ENCODE peak calls at places on chromosomes 2 and 18, in four cellular contexts. X is HepG2, E is GM12878, K is K562. S is an unnamed sample.

GRCh38 chr2:55169915-55170314 is 62.2 kb downstream of the CLHC1 start:
- DNase-seq in X (no peak), E (no peak), K (no peak), S (no peak)

GRCh38 chr2:222038086-222038802 is 260.6 kb downstream of the PAX3 start:
- DNase-seq in X (peak; percentile 8), E (no peak), K (no peak), S (peak; percentile 31)

GRCh38 chr2:8574196-8575010 is 107.5 kb upstream of the ID2 start:
- DNase-seq in X (peak; percentile 90), E (no peak), K (no peak), S (no peak)

GRCh38 chr18:68826111-68826510 is 28.2 kb downstream of the CCDC102B start:
- DNase-seq in X (no peak), E (no peak), K (no peak), S (no peak)

GRCh38 chr2:219277703-219278654 is 1.2 kb upstream of the DNAJB2 start:
- DNase-seq in X (peak; percentile 69), E (peak; percentile 39), K (peak; percentile 61), S (peak; percentile 80)

GRCh38 chr2:227479865-227480475 is 8.0 kb downstream of the AGFG1 start:
- DNase-seq in X (peak; percentile 41), E (no peak), K (peak; percentile 30), S (no peak)

GRCh38 chr2:145286716-145287115 is 766.8 kb upstream of the ZEB2 start:
- DNase-seq in X (no peak), E (no peak), K (no peak), S (no peak)

GRCh38 chr2:12714391-12715221 is 2.1 kb upstream of the TRIB2 start:
- DNase-seq in X (no peak), E (no peak), K (no peak), S (no peak)

GRCh38 chr2:173963323-173963816 is 1.8 kb downstream of the SP3 start:
- DNase-seq in X (peak; percentile 71), E (no peak), K (no peak), S (peak; percentile 27)

GRCh38 chr2:151891566-151892194 is 63.5 kb upstream of the ARL5A start:
- DNase-seq in X (peak; percentile 14), E (no peak), K (no peak), S (peak; percentile 14)

DNA sequence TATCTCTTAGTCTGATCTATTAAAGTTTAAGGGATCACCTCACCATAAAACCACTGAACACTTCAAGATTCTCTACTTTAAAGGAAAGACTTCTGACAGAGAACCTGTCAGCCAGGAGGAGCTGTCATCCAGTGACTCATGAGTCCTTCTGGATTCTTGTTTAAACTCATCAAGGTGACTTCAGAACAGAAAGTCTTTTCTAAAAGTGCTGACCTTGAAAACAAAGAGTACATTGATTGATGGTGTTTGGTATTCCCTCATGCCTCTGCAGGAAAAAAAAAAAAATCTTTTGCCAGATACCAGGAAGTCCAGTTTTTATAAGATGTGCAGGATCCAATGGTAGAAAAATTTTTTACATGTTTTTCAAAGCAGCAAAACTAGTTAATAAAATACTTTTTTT is 12.3 kb downstream of the DSG2 start:
- DNase-seq in X (peak; percentile 89), E (no peak), K (no peak), S (no peak)
- TF ChIP-seq TARDBP in X (no peak), E (no peak), K (no peak), S (no peak)

DNA sequence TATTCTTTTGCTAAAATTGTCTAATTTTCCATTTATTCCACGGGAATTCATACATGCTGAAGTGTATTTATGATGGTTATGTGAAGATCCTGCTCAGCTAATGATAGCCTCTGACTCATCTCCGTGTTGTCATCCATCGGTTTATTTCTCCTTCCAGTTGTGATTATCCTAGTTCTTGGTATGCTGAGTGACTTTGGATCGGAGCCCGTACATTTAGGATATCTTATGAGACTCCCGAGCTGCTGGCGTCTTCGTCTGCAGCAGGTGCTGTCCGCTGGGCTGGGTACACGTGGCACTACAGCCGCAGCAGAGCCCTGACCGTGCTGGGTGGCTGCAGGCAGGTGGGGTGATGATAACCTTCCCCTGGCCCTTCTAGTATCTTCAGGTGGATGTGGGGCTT is 40.1 kb upstream of the GALR1 start:
- DNase-seq in X (no peak), E (no peak), K (no peak), S (no peak)
- TF ChIP-seq TARDBP in X (no peak), E (no peak), K (no peak), S (no peak)

GRCh38 chr2:167294775-167295140 is 406.5 kb downstream of the XIRP2 start:
- DNase-seq in X (no peak), E (no peak), K (no peak), S (no peak)
- TF ChIP-seq TARDBP in X (no peak), E (no peak), K (no peak), S (no peak)

DNA sequence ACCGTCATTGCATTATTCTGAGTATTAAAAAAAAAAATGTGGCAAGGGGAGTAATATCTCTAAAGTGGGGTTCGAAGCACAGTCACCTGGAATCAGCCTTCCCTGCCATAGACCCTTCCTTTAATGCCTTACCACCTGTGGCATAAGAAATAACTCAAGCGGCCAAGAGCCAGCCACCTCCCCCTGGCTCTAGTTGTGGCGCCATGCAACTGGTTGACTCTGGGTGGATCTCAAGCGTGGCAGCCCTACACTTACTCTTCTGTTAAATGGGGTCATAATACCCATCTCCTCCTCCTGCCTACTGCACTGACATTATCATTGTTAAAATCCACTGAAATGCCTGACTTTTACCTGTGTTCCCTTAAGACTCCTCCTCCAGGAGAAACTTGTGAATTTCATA is 175.8 kb downstream of the SMAD7 start:
- DNase-seq in X (no peak), E (no peak), K (no peak), S (no peak)
- TF ChIP-seq TARDBP in X (no peak), E (no peak), K (no peak), S (no peak)

GRCh38 chr2:10029875-10030223 is 13.5 kb upstream of the KLF11 start:
- DNase-seq in X (no peak), E (no peak), K (no peak), S (no peak)

GRCh38 chr2:10028407-10028987 is 14.9 kb upstream of the KLF11 start:
- DNase-seq in X (no peak), E (no peak), K (peak; percentile 31), S (no peak)

GRCh38 chr2:10030311-10030736 is 13.0 kb upstream of the KLF11 start:
- DNase-seq in X (peak; percentile 61), E (no peak), K (peak; percentile 56), S (no peak)

GRCh38 chr2:10027931-10028330 is 15.4 kb upstream of the KLF11 start:
- DNase-seq in X (no peak), E (no peak), K (no peak), S (no peak)

DNA sequence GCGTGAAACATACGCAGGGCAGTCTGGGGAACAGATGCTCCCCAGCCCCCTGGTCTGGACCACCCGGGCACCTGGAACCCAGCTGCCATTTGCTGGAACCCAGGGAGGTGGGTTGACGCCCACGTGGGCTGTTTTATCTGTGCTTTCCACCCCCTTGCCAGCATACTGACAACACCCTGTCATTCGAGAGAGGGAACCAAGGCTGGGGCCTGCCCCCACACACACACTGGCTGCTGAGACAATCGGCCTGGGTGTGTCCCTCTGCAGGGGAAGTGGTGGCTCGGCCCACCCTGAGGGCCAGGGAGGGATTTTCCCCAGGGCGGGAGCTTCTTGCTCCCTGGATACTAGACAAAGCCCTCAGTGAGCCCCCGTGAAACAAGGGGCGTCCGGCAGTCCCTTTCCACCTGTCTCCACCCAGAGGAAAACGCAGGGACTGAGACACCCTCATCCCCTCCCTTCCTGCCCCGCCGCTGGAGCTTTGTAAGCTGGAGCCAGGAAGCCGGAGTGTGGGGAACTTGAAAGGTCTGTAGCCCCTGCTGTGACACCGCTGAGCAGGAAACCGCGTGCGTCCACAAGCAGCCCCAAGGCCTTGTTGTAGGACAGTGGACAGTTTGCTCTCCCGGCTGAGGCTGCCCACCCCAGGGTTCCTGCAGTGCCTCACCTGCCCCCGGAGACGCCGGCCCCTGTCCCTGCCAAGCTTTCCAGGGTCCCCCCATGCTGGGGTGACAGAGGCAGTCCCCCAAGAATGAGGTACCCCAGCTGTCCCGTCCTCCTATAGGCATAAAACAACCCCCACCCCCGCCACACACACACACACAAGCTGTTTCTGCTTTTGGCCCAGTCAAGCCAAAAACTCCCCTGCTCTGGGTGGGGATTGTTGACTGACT is 14.1 kb upstream of the KLF11 start:
- DNase-seq in X (no peak), E (no peak), K (peak; percentile 92), S (no peak)
- TF ChIP-seq TARDBP in X (no peak), E (no peak), K (no peak), S (no peak)

GRCh38 chr2:64250063-64250462 is 105.8 kb upstream of the PELI1 start:
- DNase-seq in X (no peak), E (no peak), K (no peak), S (no peak)

GRCh38 chr2:64250751-64251405 is 106.7 kb upstream of the PELI1 start:
- DNase-seq in X (no peak), E (no peak), K (no peak), S (no peak)

DNA sequence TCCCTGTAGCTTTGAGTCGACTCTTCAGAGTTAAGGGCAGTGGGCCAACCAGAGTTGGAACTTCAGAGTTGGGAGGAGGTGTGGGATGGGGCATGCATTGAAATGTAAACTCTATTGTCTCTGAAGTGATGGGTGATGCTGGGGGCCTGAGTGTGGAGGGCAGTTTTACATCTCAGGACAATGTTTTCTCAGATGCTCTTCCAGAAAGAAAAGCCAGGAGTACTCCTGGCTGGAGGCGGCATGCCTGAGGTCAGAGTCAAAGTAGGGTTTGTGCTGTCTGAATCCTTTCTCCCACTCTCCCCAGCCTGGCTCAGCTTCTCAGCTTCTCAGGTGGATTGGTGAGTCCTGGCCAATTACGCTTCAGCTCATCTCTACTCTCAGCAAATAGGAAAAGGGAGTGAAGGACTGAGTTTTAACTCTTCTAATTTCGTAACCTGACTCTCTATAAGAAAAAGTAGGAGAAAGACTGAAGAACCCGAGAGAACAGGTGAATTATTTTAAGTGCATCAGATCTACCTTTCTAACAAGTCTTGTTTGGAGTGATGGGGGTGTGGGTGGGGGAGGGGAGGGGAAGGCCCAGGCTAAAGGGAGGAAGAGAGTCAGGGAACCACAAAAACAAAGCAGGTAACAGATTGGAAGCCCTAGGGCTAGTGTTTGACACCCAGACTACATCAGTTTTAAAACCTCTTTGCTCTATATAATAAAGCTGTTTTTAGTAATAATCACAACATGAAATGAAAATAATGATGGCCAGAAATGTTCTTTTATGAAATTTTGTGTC is 107.5 kb upstream of the PELI1 start:
- DNase-seq in X (no peak), E (no peak), K (peak; percentile 14), S (no peak)
- TF ChIP-seq TARDBP in X (no peak), E (no peak), K (no peak), S (no peak)